ENCODE peak calls at places on chromosomes 6 and 20, in four cellular contexts. E is right cardiac atrium, S is GM20000, D is stomach. X is an unnamed sample.

GRCh38 chr6:56850618-56851017 is 104.3 kb upstream of the BEND6 start:
- DNase-seq in E (no peak), S (no peak), D (no peak), X (no peak)

GRCh38 chr20:7275628-7276237 is 508.2 kb downstream of the BMP2 start:
- DNase-seq in E (no peak), D (no peak), S (no peak), X (no peak)

GRCh38 chr6:166222631-166223030 is 55.0 kb upstream of the TBXT start:
- DNase-seq in D (no peak), E (no peak), S (no peak), X (no peak)

GRCh38 chr6:111809264-111809663 is 64.0 kb downstream of the FYN start:
- DNase-seq in E (no peak), S (no peak), D (no peak), X (no peak)

GRCh38 chr6:121335111-121336008 is 1.1 kb upstream of the TBC1D32 start:
- DNase-seq in E (no peak), S (peak; percentile 7), D (no peak), X (peak; percentile 8)

GRCh38 chr6:44925100-44925739 is 402.9 kb upstream of the RUNX2 start:
- DNase-seq in S (peak; percentile 12), D (no peak), E (no peak), X (peak; percentile 7)

GRCh38 chr6:128032047-128032446 is 131.2 kb upstream of the THEMIS start:
- DNase-seq in E (no peak), S (no peak), D (no peak), X (no peak)

GRCh38 chr6:27617700-27618689 is 145.1 kb upstream of the ZNF184 start:
- DNase-seq in S (no peak), D (no peak), E (no peak), X (peak; percentile 21)

GRCh38 chr20:22431419-22431818 is 153.0 kb downstream of the FOXA2 start:
- DNase-seq in E (no peak), S (no peak), D (no peak), X (no peak)

GRCh38 chr6:72642435-72642834 is 20.6 kb downstream of the KCNQ5 start:
- DNase-seq in E (no peak), S (no peak), D (no peak), X (no peak)

GRCh38 chr20:13276945-13277582 is 56.0 kb downstream of the ISM1 start:
- DNase-seq in E (no peak), D (no peak), S (no peak), X (no peak)

GRCh38 chr6:16355699-16356481 is 117.5 kb downstream of the GMPR start:
- DNase-seq in E (no peak), S (no peak), D (no peak), X (no peak)

GRCh38 chr20:38043512-38044300 is 10.2 kb downstream of the RPRD1B start:
- DNase-seq in S (no peak), D (no peak), E (no peak), X (no peak)

GRCh38 chr6:46048646-46049297 is 33.1 kb upstream of the CLIC5 start:
- DNase-seq in S (no peak), E (no peak), D (no peak), X (no peak)

GRCh38 chr6:25056130-25056529 is 120.4 kb upstream of the RIPOR2 start:
- DNase-seq in E (peak; percentile 43), D (no peak), S (peak; percentile 41), X (peak; percentile 16)

GRCh38 chr20:3092611-3093379 is 8.3 kb upstream of the AVP start:
- DNase-seq in S (peak; percentile 60), D (no peak), E (peak; percentile 60), X (no peak)

GRCh38 chr6:112085666-112086065 is 1.6 kb downstream of the TUBE1 start:
- DNase-seq in D (no peak), S (no peak), E (peak; percentile 52), X (no peak)

GRCh38 chr6:69138893-69139494 is 503.9 kb downstream of the ADGRB3 start:
- DNase-seq in S (no peak), E (no peak), D (no peak), X (no peak)

GRCh38 chr6:2351807-2352431 is 106.5 kb upstream of the GMDS start:
- DNase-seq in E (no peak), S (no peak), D (no peak), X (no peak)

GRCh38 chr6:92667843-92668242 is 751.5 kb downstream of the EPHA7 start:
- DNase-seq in S (no peak), D (no peak), E (no peak), X (no peak)

GRCh38 chr6:42007753-42008528 is 42.4 kb upstream of the TAF8 start:
- DNase-seq in D (no peak), E (no peak), S (no peak), X (peak; percentile 84)

GRCh38 chr6:76230711-76231110 is 158.2 kb upstream of the IMPG1 start:
- DNase-seq in E (no peak), S (no peak), D (no peak), X (no peak)

GRCh38 chr6:87078983-87079616 is 15.8 kb downstream of the CGA start:
- DNase-seq in E (peak; percentile 83), S (peak; percentile 66), D (peak; percentile 63), X (peak; percentile 87)